ENCODE peak calls at places on chromosome 13, in six cellular contexts. One of them, this sample, is unnamed.

GRCh38 chr13:105979586-105979985 is 555.9 kb downstream of the EFNB2 start:
- DNase-seq in fibroblast of mammary gland: no peak
- DNase-seq in omental fat pad: no peak
- DNase-seq in MCF 10A: peak; percentile 60
- DNase-seq in choroid plexus epithelial cell: peak; percentile 34
- DNase-seq in astrocyte of the cerebellum: no peak
- DNase-seq in this sample: no peak

GRCh38 chr13:88124142-88124541 is 453.0 kb downstream of the SLITRK5 start:
- DNase-seq in astrocyte of the cerebellum: no peak
- DNase-seq in fibroblast of mammary gland: no peak
- DNase-seq in choroid plexus epithelial cell: no peak
- DNase-seq in MCF 10A: no peak
- DNase-seq in omental fat pad: no peak
- DNase-seq in this sample: no peak

GRCh38 chr13:39322836-39323585 is 280.0 kb downstream of the LHFPL6 start:
- DNase-seq in omental fat pad: no peak
- DNase-seq in choroid plexus epithelial cell: no peak
- DNase-seq in MCF 10A: no peak
- DNase-seq in fibroblast of mammary gland: no peak
- DNase-seq in astrocyte of the cerebellum: no peak
- DNase-seq in this sample: no peak

GRCh38 chr13:77810430-77810829 is 108.2 kb downstream of the EDNRB start:
- DNase-seq in MCF 10A: peak; percentile 59
- DNase-seq in astrocyte of the cerebellum: no peak
- DNase-seq in omental fat pad: no peak
- DNase-seq in choroid plexus epithelial cell: peak; percentile 51
- DNase-seq in fibroblast of mammary gland: peak; percentile 62
- DNase-seq in this sample: no peak

GRCh38 chr13:85816413-85816812 is 17.2 kb upstream of the SLITRK6 start:
- DNase-seq in choroid plexus epithelial cell: peak; percentile 33
- DNase-seq in omental fat pad: no peak
- DNase-seq in fibroblast of mammary gland: peak; percentile 1
- DNase-seq in MCF 10A: peak; percentile 10
- DNase-seq in astrocyte of the cerebellum: no peak
- DNase-seq in this sample: no peak

GRCh38 chr13:31011193-31011860 is 78.9 kb downstream of the TEX26 start:
- DNase-seq in MCF 10A: no peak
- DNase-seq in fibroblast of mammary gland: no peak
- DNase-seq in choroid plexus epithelial cell: no peak
- DNase-seq in omental fat pad: no peak
- DNase-seq in astrocyte of the cerebellum: no peak
- DNase-seq in this sample: no peak

GRCh38 chr13:66154354-66154753 is 1075.8 kb downstream of the PCDH9 start:
- DNase-seq in fibroblast of mammary gland: no peak
- DNase-seq in omental fat pad: no peak
- DNase-seq in MCF 10A: no peak
- DNase-seq in astrocyte of the cerebellum: no peak
- DNase-seq in choroid plexus epithelial cell: no peak
- DNase-seq in this sample: no peak

GRCh38 chr13:36370108-36370429 is 23.9 kb upstream of the SPART start:
- DNase-seq in omental fat pad: no peak
- DNase-seq in MCF 10A: no peak
- DNase-seq in fibroblast of mammary gland: no peak
- DNase-seq in astrocyte of the cerebellum: no peak
- DNase-seq in choroid plexus epithelial cell: no peak
- DNase-seq in this sample: no peak

GRCh38 chr13:56332671-56333070 is 808.0 kb upstream of the PRR20A start:
- DNase-seq in fibroblast of mammary gland: no peak
- DNase-seq in astrocyte of the cerebellum: no peak
- DNase-seq in choroid plexus epithelial cell: no peak
- DNase-seq in MCF 10A: no peak
- DNase-seq in omental fat pad: no peak
- DNase-seq in this sample: no peak

DNA sequence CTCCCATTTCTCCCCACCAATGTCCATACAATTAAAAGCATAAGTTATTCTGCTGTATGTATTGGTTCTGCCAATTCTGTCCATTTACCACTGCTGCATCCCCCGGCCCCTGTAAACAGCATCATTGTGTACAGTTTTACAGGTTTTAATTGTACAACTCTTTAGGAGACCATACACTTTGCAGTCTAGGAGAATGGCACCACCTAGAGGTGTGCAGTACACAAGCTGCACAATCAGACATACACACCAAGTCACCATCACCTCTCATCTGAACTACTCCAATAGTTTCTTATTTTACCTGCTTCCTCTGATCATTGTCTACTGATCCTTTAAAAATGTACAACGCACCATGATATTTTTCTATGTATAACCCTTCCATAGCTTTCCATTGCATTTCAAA is 855.9 kb upstream of the KLHL1 start:
- DNase-seq in choroid plexus epithelial cell: peak; percentile 34
- DNase-seq in omental fat pad: no peak
- DNase-seq in MCF 10A: peak; percentile 28
- DNase-seq in fibroblast of mammary gland: no peak
- DNase-seq in astrocyte of the cerebellum: no peak
- DNase-seq in this sample: no peak
- TF ChIP-seq CTCF in choroid plexus epithelial cell: peak; percentile 48
- TF ChIP-seq CTCF in omental fat pad: no peak
- TF ChIP-seq CTCF in MCF 10A: no peak
- TF ChIP-seq CTCF in fibroblast of mammary gland: no peak
- TF ChIP-seq CTCF in astrocyte of the cerebellum: no peak
- TF ChIP-seq CTCF in this sample: peak; percentile 37

DNA sequence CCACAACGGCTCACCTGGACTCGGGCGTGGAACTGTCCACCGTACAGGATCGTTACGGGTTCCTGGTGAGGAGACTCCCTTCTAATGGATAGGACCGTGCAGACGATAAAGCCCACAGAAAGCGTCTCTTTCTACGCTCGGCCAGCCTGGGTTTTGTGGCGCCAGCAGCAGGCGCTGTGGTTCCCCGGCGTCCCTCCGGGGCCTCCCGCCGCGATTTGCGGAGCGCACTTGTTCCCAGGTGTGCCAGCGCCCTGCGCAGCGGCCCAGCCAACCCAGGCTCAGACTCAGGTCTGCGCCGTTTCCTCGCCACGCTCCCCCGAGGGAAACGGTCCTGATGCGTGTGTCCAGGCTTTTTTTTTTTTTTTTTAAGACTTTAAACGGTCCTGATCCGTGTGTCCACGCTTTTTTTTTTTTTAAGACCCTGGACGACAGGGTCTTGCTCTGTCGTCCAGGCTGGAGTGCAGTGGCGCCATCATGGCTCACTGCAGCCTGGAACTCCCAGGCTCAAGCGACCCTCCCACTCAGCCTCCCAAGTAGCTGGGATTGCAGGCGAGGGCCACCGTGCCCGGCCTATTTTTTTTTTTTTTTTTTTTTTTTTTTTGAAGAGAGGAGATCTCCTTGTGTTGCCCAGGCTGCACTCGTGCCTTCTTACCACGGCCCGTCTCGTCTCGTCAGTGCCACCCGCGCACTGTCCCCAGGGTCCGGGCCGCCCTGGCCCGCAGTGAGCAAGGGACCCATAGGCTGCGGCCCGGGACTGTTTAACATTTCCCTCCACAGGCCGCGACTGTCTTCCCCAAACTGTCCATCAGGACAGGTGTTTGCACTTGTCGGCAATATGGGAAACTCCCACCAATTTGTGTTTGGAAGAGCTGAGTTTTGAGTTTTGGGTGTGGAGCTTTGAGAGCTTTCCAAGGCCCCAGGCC is 23.8 kb downstream of the GJA3 start:
- DNase-seq in omental fat pad: no peak
- DNase-seq in MCF 10A: no peak
- DNase-seq in choroid plexus epithelial cell: peak; percentile 21
- DNase-seq in astrocyte of the cerebellum: no peak
- DNase-seq in fibroblast of mammary gland: peak; percentile 19
- DNase-seq in this sample: peak; percentile 75
- TF ChIP-seq CTCF in omental fat pad: no peak
- TF ChIP-seq CTCF in MCF 10A: no peak
- TF ChIP-seq CTCF in choroid plexus epithelial cell: peak; percentile 63
- TF ChIP-seq CTCF in astrocyte of the cerebellum: peak; percentile 32
- TF ChIP-seq CTCF in fibroblast of mammary gland: peak; percentile 45
- TF ChIP-seq CTCF in this sample: no peak

DNA sequence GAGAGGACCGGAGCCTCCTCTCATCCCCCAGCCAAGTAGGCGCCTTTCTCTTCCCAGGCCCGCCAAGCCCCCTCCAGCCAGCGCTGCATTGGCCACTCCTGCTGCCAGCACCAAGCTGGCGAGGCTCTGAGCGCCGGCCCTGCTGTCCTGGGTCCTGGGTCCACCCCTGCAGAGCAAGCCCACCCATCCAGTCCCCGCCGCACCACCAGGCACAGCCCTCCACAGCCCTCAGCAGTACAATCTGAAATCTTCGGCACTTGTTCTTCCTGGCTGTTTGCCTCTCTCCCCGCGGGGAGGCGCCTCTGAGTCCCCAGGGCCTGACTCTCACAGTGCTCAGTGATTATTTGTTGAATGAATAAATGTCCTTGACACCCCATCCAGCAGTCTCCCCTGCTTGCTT is 236.4 kb upstream of the SGCG start:
- DNase-seq in choroid plexus epithelial cell: no peak
- DNase-seq in MCF 10A: no peak
- DNase-seq in fibroblast of mammary gland: no peak
- DNase-seq in astrocyte of the cerebellum: no peak
- DNase-seq in omental fat pad: no peak
- DNase-seq in this sample: no peak
- TF ChIP-seq CTCF in choroid plexus epithelial cell: no peak
- TF ChIP-seq CTCF in MCF 10A: no peak
- TF ChIP-seq CTCF in fibroblast of mammary gland: no peak
- TF ChIP-seq CTCF in astrocyte of the cerebellum: no peak
- TF ChIP-seq CTCF in omental fat pad: no peak
- TF ChIP-seq CTCF in this sample: no peak

DNA sequence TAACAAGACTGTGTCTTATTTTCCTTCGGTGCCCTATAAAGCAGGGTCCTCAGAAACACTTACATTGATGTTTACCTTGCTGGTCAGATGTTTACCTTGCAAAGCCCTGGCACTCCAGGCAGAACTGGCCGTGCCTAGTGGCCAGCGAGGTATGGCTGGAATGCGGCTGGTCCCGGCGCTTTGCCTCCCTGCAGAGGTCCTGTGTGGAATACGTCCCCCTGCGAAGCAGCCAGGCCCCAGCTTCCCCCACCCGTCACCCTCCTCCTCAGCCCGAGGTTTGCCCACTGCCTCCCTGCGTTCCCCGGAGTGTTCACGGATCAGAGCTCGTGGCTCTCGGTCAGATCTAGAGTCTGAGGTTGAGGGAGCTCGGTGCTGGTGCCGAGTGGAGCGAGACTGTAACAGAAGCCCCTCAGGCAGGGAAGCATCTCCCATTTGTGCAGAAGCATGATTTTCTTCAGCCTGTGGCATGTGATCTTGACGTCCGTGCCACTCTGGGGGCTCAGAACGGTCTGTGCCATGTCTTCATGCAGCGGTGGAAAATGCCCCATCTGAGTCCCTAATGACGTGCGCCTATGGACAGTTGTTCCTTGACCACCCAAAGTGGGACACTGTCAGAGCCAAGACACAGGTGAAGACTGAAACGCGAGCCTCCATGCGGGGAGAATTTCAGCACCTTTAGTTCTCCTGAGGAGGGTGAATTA is 54.8 kb upstream of the SOX1 start:
- DNase-seq in omental fat pad: no peak
- DNase-seq in MCF 10A: no peak
- DNase-seq in fibroblast of mammary gland: no peak
- DNase-seq in astrocyte of the cerebellum: no peak
- DNase-seq in choroid plexus epithelial cell: no peak
- DNase-seq in this sample: no peak
- TF ChIP-seq CTCF in omental fat pad: no peak
- TF ChIP-seq CTCF in MCF 10A: no peak
- TF ChIP-seq CTCF in fibroblast of mammary gland: no peak
- TF ChIP-seq CTCF in astrocyte of the cerebellum: no peak
- TF ChIP-seq CTCF in choroid plexus epithelial cell: no peak
- TF ChIP-seq CTCF in this sample: no peak

GRCh38 chr13:55230570-55230908 is 1910.2 kb upstream of the PRR20A start:
- DNase-seq in astrocyte of the cerebellum: no peak
- DNase-seq in choroid plexus epithelial cell: no peak
- DNase-seq in MCF 10A: peak; percentile 2
- DNase-seq in fibroblast of mammary gland: no peak
- DNase-seq in omental fat pad: no peak
- DNase-seq in this sample: no peak
- TF ChIP-seq CTCF in astrocyte of the cerebellum: no peak
- TF ChIP-seq CTCF in choroid plexus epithelial cell: no peak
- TF ChIP-seq CTCF in MCF 10A: no peak
- TF ChIP-seq CTCF in fibroblast of mammary gland: no peak
- TF ChIP-seq CTCF in omental fat pad: no peak
- TF ChIP-seq CTCF in this sample: no peak

GRCh38 chr13:40666058-40666904 is at the start of gene FOXO1:
- DNase-seq in astrocyte of the cerebellum: peak; percentile 45
- DNase-seq in fibroblast of mammary gland: peak; percentile 78
- DNase-seq in omental fat pad: peak; percentile 56
- DNase-seq in MCF 10A: peak; percentile 79
- DNase-seq in choroid plexus epithelial cell: peak; percentile 93
- DNase-seq in this sample: peak; percentile 96
- TF ChIP-seq CTCF in astrocyte of the cerebellum: no peak
- TF ChIP-seq CTCF in fibroblast of mammary gland: no peak
- TF ChIP-seq CTCF in omental fat pad: no peak
- TF ChIP-seq CTCF in MCF 10A: no peak
- TF ChIP-seq CTCF in choroid plexus epithelial cell: no peak
- TF ChIP-seq CTCF in this sample: no peak

GRCh38 chr13:19567820-19568534 is 6.6 kb upstream of the TPTE2 start:
- DNase-seq in fibroblast of mammary gland: no peak
- DNase-seq in omental fat pad: no peak
- DNase-seq in choroid plexus epithelial cell: no peak
- DNase-seq in MCF 10A: no peak
- DNase-seq in astrocyte of the cerebellum: no peak
- DNase-seq in this sample: no peak
- TF ChIP-seq CTCF in fibroblast of mammary gland: no peak
- TF ChIP-seq CTCF in omental fat pad: no peak
- TF ChIP-seq CTCF in choroid plexus epithelial cell: no peak
- TF ChIP-seq CTCF in MCF 10A: no peak
- TF ChIP-seq CTCF in astrocyte of the cerebellum: no peak
- TF ChIP-seq CTCF in this sample: no peak

GRCh38 chr13:113801289-113801961 is 42.4 kb downstream of the TMEM255B start:
- DNase-seq in astrocyte of the cerebellum: no peak
- DNase-seq in fibroblast of mammary gland: no peak
- DNase-seq in omental fat pad: no peak
- DNase-seq in MCF 10A: no peak
- DNase-seq in choroid plexus epithelial cell: no peak
- DNase-seq in this sample: no peak
- TF ChIP-seq CTCF in astrocyte of the cerebellum: no peak
- TF ChIP-seq CTCF in fibroblast of mammary gland: no peak
- TF ChIP-seq CTCF in omental fat pad: no peak
- TF ChIP-seq CTCF in MCF 10A: no peak
- TF ChIP-seq CTCF in choroid plexus epithelial cell: no peak
- TF ChIP-seq CTCF in this sample: no peak